ENCODE peak calls at places on chromosomes 6 and 20, in six cellular contexts. One of them, this sample, is unnamed.
A peak's percentile ranks its signal among the peaks of the same experiment; 100 is the strongest.

GRCh38 chr20:9068896-9069663 is at the start of gene PLCB4:
- DNase-seq in brain microvascular endothelial cell: peak; percentile 10
- DNase-seq in heart left ventricle: peak; percentile 60
- DNase-seq in pancreas: peak; percentile 22
- DNase-seq in fibroblast of lung: peak; percentile 46
- DNase-seq in left ventricle myocardium inferior: peak; percentile 52
- DNase-seq in this sample: peak; percentile 50

GRCh38 chr6:170225852-170226417 is 64.9 kb downstream of the DLL1 start:
- DNase-seq in brain microvascular endothelial cell: no peak
- DNase-seq in heart left ventricle: peak; percentile 20
- DNase-seq in pancreas: peak; percentile 86
- DNase-seq in fibroblast of lung: no peak
- DNase-seq in left ventricle myocardium inferior: no peak
- DNase-seq in this sample: peak; percentile 7

GRCh38 chr6:3231213-3232016 is 4.0 kb upstream of the TUBB2B start:
- DNase-seq in brain microvascular endothelial cell: peak; percentile 67
- DNase-seq in heart left ventricle: peak; percentile 74
- DNase-seq in pancreas: peak; percentile 86
- DNase-seq in fibroblast of lung: peak; percentile 74
- DNase-seq in left ventricle myocardium inferior: peak; percentile 57
- DNase-seq in this sample: no peak

GRCh38 chr6:16338577-16339262 is 100.3 kb downstream of the GMPR start:
- DNase-seq in brain microvascular endothelial cell: peak; percentile 97
- DNase-seq in heart left ventricle: peak; percentile 66
- DNase-seq in pancreas: no peak
- DNase-seq in fibroblast of lung: peak; percentile 100
- DNase-seq in left ventricle myocardium inferior: peak; percentile 63
- DNase-seq in this sample: peak; percentile 87

GRCh38 chr6:162032620-162033019 is 694.9 kb downstream of the PRKN start:
- DNase-seq in brain microvascular endothelial cell: peak; percentile 71
- DNase-seq in heart left ventricle: no peak
- DNase-seq in pancreas: no peak
- DNase-seq in fibroblast of lung: peak; percentile 87
- DNase-seq in left ventricle myocardium inferior: no peak
- DNase-seq in this sample: no peak

GRCh38 chr6:110951008-110951407 is 7.5 kb upstream of the GTF3C6 start:
- DNase-seq in brain microvascular endothelial cell: no peak
- DNase-seq in heart left ventricle: no peak
- DNase-seq in pancreas: no peak
- DNase-seq in fibroblast of lung: no peak
- DNase-seq in left ventricle myocardium inferior: no peak
- DNase-seq in this sample: no peak

GRCh38 chr6:33959661-33960344 is 156.0 kb upstream of the MLN start:
- DNase-seq in brain microvascular endothelial cell: no peak
- DNase-seq in heart left ventricle: no peak
- DNase-seq in pancreas: no peak
- DNase-seq in fibroblast of lung: no peak
- DNase-seq in left ventricle myocardium inferior: no peak
- DNase-seq in this sample: no peak

GRCh38 chr6:71544028-71544427 is 255.4 kb downstream of the OGFRL1 start:
- DNase-seq in brain microvascular endothelial cell: peak; percentile 45
- DNase-seq in heart left ventricle: no peak
- DNase-seq in pancreas: no peak
- DNase-seq in fibroblast of lung: peak; percentile 83
- DNase-seq in left ventricle myocardium inferior: no peak
- DNase-seq in this sample: no peak

GRCh38 chr6:135044639-135045038 is 10.0 kb downstream of the HBS1L start:
- DNase-seq in brain microvascular endothelial cell: no peak
- DNase-seq in heart left ventricle: no peak
- DNase-seq in pancreas: no peak
- DNase-seq in fibroblast of lung: no peak
- DNase-seq in left ventricle myocardium inferior: no peak
- DNase-seq in this sample: no peak

GRCh38 chr20:1687053-1687452 is 29.5 kb upstream of the SIRPG start:
- DNase-seq in brain microvascular endothelial cell: no peak
- DNase-seq in heart left ventricle: no peak
- DNase-seq in pancreas: no peak
- DNase-seq in fibroblast of lung: no peak
- DNase-seq in left ventricle myocardium inferior: no peak
- DNase-seq in this sample: no peak
- H3K27me3 ChIP-seq in brain microvascular endothelial cell: no peaks in the 10 kb centered on the region
- H3K27me3 ChIP-seq in heart left ventricle: no peaks in the 10 kb centered on the region
- H3K27me3 ChIP-seq in pancreas: no peaks in the 10 kb centered on the region
- H3K27me3 ChIP-seq in fibroblast of lung: no peaks in the 10 kb centered on the region
- H3K27me3 ChIP-seq in left ventricle myocardium inferior: peaks cover 70% of the 10 kb centered on the region
- H3K27me3 ChIP-seq in this sample: no peaks in the 10 kb centered on the region

DNA sequence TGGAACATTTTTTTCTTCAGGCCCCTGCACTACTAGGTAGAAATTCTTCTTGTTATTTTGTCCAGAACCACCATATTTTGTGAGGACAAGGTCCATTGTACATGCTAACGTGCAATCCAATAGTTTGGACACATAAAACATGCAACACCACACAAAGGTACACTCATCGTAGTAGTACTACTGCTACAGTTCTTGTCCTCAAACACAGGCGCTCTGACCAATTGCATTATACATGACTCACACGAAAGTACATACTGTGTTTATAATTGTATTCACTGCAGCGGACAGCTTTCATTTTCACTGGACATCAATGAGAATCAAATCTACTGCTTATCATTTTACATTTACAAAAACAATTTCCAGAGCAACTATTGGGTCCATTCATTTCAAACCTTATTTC is 15.3 kb upstream of the SMLR1 start:
- DNase-seq in brain microvascular endothelial cell: peak; percentile 11
- DNase-seq in heart left ventricle: no peak
- DNase-seq in pancreas: no peak
- DNase-seq in fibroblast of lung: no peak
- DNase-seq in left ventricle myocardium inferior: no peak
- DNase-seq in this sample: no peak
- H3K27ac ChIP-seq in brain microvascular endothelial cell: no peak overlapping the region
- H3K27ac ChIP-seq in heart left ventricle: no peak overlapping the region
- H3K27ac ChIP-seq in pancreas: no peak overlapping the region
- H3K27ac ChIP-seq in fibroblast of lung: no peak overlapping the region
- H3K27ac ChIP-seq in left ventricle myocardium inferior: no peak overlapping the region
- H3K27ac ChIP-seq in this sample: no peak overlapping the region

DNA sequence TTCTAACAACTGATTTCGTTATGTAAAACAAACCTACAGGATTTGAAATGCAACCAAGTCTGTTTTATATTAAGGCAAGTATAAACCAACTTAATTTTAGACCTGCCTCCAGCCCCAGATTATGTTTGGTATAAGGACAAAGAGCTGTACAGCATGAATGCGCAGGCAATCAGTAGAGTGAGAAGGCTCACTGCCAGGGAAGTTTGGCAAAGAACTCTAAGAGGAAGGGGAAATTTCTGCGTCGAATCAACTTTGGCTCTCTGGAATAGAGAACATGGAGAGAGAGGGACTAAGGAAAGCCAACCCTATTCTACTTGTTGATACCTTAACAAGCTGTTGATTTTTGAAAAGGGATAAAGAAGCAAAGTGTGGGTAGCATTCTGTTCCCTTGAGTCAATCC is 96.9 kb upstream of the FOXO3 start:
- DNase-seq in brain microvascular endothelial cell: no peak
- DNase-seq in heart left ventricle: peak; percentile 46
- DNase-seq in pancreas: no peak
- DNase-seq in fibroblast of lung: peak; percentile 12
- DNase-seq in left ventricle myocardium inferior: no peak
- DNase-seq in this sample: no peak
- H3K4me3 ChIP-seq in brain microvascular endothelial cell: no peak overlapping the region
- H3K4me3 ChIP-seq in heart left ventricle: no peak overlapping the region
- H3K4me3 ChIP-seq in pancreas: no peak overlapping the region
- H3K4me3 ChIP-seq in fibroblast of lung: no peak overlapping the region
- H3K4me3 ChIP-seq in left ventricle myocardium inferior: no peak overlapping the region
- H3K4me3 ChIP-seq in this sample: no peak overlapping the region

GRCh38 chr20:63395723-63396122 is 34.6 kb upstream of the CHRNA4 start:
- DNase-seq in brain microvascular endothelial cell: no peak
- DNase-seq in heart left ventricle: no peak
- DNase-seq in pancreas: peak; percentile 4
- DNase-seq in fibroblast of lung: no peak
- DNase-seq in left ventricle myocardium inferior: no peak
- DNase-seq in this sample: no peak
- H3K27me3 ChIP-seq in brain microvascular endothelial cell: no peaks in the 10 kb centered on the region
- H3K27me3 ChIP-seq in heart left ventricle: peaks cover 16% of the 10 kb centered on the region
- H3K27me3 ChIP-seq in pancreas: no peaks in the 10 kb centered on the region
- H3K27me3 ChIP-seq in fibroblast of lung: no peaks in the 10 kb centered on the region
- H3K27me3 ChIP-seq in left ventricle myocardium inferior: peaks cover 98% of the 10 kb centered on the region
- H3K27me3 ChIP-seq in this sample: no peaks in the 10 kb centered on the region

GRCh38 chr6:40461643-40462042 is 125.5 kb downstream of the LRFN2 start:
- DNase-seq in brain microvascular endothelial cell: no peak
- DNase-seq in heart left ventricle: no peak
- DNase-seq in pancreas: no peak
- DNase-seq in fibroblast of lung: no peak
- DNase-seq in left ventricle myocardium inferior: no peak
- DNase-seq in this sample: no peak

GRCh38 chr6:40457261-40457660 is 129.9 kb downstream of the LRFN2 start:
- DNase-seq in brain microvascular endothelial cell: no peak
- DNase-seq in heart left ventricle: no peak
- DNase-seq in pancreas: no peak
- DNase-seq in fibroblast of lung: no peak
- DNase-seq in left ventricle myocardium inferior: no peak
- DNase-seq in this sample: no peak

GRCh38 chr6:40455686-40456389 is 131.3 kb downstream of the LRFN2 start:
- DNase-seq in brain microvascular endothelial cell: no peak
- DNase-seq in heart left ventricle: no peak
- DNase-seq in pancreas: no peak
- DNase-seq in fibroblast of lung: no peak
- DNase-seq in left ventricle myocardium inferior: no peak
- DNase-seq in this sample: no peak

GRCh38 chr6:40456390-40457013 is 130.7 kb downstream of the LRFN2 start:
- DNase-seq in brain microvascular endothelial cell: no peak
- DNase-seq in heart left ventricle: no peak
- DNase-seq in pancreas: no peak
- DNase-seq in fibroblast of lung: no peak
- DNase-seq in left ventricle myocardium inferior: no peak
- DNase-seq in this sample: no peak
- H3K27ac ChIP-seq in brain microvascular endothelial cell: no peak overlapping the region
- H3K27ac ChIP-seq in heart left ventricle: no peak overlapping the region
- H3K27ac ChIP-seq in pancreas: peak overlapping the region; percentile 60
- H3K27ac ChIP-seq in fibroblast of lung: no peak overlapping the region
- H3K27ac ChIP-seq in left ventricle myocardium inferior: no peak overlapping the region
- H3K27ac ChIP-seq in this sample: no peak overlapping the region

DNA sequence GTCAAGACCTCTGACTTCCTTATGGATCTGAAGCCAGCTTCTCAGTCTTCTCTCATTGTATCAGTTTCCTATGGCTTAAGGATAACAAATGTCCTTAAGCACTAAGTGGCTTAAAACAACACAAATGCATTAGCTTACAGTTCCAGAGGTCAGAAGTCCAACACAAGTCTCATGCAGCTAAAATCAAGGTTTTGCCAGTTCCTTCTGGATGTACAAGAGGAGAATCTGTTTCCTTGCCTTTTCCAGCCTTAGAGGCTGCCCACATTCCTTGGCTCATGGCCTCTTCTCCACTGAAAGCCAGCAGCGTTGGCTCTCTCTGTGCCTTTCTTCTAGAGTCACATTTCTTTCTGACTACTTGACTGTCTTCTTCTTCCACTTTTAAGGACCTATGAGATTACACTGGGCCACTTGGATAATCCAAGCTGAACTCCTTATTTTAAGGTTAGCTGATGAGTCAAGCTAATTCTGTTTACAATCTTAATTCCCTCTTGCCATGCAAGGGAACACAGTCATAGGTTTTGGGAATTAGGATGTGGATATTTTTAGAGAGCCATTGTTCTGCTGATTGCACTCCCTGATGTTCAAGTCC is 179.0 kb downstream of the BCAS1 start:
- DNase-seq in brain microvascular endothelial cell: no peak
- DNase-seq in heart left ventricle: no peak
- DNase-seq in pancreas: no peak
- DNase-seq in fibroblast of lung: no peak
- DNase-seq in left ventricle myocardium inferior: no peak
- DNase-seq in this sample: no peak
- H3K4me3 ChIP-seq in brain microvascular endothelial cell: no peak overlapping the region
- H3K4me3 ChIP-seq in heart left ventricle: no peak overlapping the region
- H3K4me3 ChIP-seq in pancreas: no peak overlapping the region
- H3K4me3 ChIP-seq in fibroblast of lung: no peak overlapping the region
- H3K4me3 ChIP-seq in left ventricle myocardium inferior: no peak overlapping the region
- H3K4me3 ChIP-seq in this sample: no peak overlapping the region

DNA sequence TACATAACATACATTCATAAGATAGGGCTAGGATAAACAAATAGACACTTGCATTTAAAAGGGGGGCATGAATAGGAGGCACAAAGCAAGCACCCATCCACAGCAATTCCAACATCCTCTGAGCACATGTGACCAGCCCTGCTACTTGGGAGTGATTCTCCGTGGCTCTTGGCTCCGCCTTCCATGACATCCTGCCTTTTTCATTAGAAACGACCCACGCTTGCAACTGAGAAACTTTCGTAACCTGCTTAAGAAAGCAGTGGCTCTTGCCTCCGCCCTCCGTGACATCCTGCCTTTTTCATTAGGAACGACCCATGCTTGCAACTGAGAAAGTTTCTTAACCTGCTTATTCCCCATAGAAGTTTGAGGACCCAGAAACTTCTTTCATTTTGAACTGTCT is 53.4 kb upstream of the LRRC1 start:
- DNase-seq in brain microvascular endothelial cell: no peak
- DNase-seq in heart left ventricle: no peak
- DNase-seq in pancreas: no peak
- DNase-seq in fibroblast of lung: no peak
- DNase-seq in left ventricle myocardium inferior: no peak
- DNase-seq in this sample: no peak
- H3K27me3 ChIP-seq in brain microvascular endothelial cell: no peaks in the 10 kb centered on the region
- H3K27me3 ChIP-seq in heart left ventricle: no peaks in the 10 kb centered on the region
- H3K27me3 ChIP-seq in pancreas: no peaks in the 10 kb centered on the region
- H3K27me3 ChIP-seq in fibroblast of lung: no peaks in the 10 kb centered on the region
- H3K27me3 ChIP-seq in left ventricle myocardium inferior: no peaks in the 10 kb centered on the region
- H3K27me3 ChIP-seq in this sample: no peaks in the 10 kb centered on the region

This sample was measured in ovary.